ENCODE peak calls at places on chromosomes 4 and X, in seven cellular contexts. J, W, Q, I, A, T and B are unnamed samples.

GRCh38 chr4:22485751-22486150 is 30.1 kb downstream of the ADGRA3 start:
- DNase-seq in J (no peak), Q (no peak), W (peak), T (no peak), I (no peak), A (peak), B (no peak)

GRCh38 chr4:54784188-54784671 is 126.5 kb downstream of the KIT start:
- DNase-seq in Q (no peak), J (no peak), A (peak), T (peak), I (peak), W (peak), B (no peak)

GRCh38 chr4:161555689-161556660 is 607.8 kb downstream of the FSTL5 start:
- DNase-seq in W (peak), J (no peak), A (peak), Q (peak), T (no peak), I (peak), B (no peak)

GRCh38 chr4:156638925-156639605 is 332.5 kb downstream of the PDGFC start:
- DNase-seq in T (no peak), W (peak), J (no peak), Q (peak), A (peak), I (peak), B (no peak)

GRCh38 chr4:152328595-152328994 is 207.3 kb downstream of the FBXW7 start:
- DNase-seq in A (peak), J (no peak), I (peak), T (no peak), Q (peak), W (peak), B (peak)

GRCh38 chr4:85823295-85823694 is 348.3 kb downstream of the ARHGAP24 start:
- DNase-seq in J (peak), A (peak), T (no peak), W (peak), I (peak), Q (peak), B (no peak)

GRCh38 chr4:7135389-7135746 is 57.0 kb upstream of the SORCS2 start:
- DNase-seq in A (peak), J (no peak), I (peak), Q (no peak), W (peak), T (no peak), B (no peak)

GRCh38 chr4:47525154-47525819 is 40.2 kb downstream of the ATP10D start:
- DNase-seq in T (no peak), Q (peak), W (peak), A (peak), I (peak), J (no peak), B (no peak)

GRCh38 chr4:28341784-28342183 is 1481.1 kb downstream of the STIM2 start:
- DNase-seq in I (no peak), Q (no peak), W (no peak), A (no peak), T (no peak), J (no peak), B (no peak)

GRCh38 chr4:150476776-150477175 is 105.2 kb upstream of the MAB21L2 start:
- DNase-seq in W (no peak), J (no peak), A (no peak), I (no peak), T (no peak), Q (no peak), B (no peak)

GRCh38 chr4:56976878-56977320 is 507 bp downstream of the NOA1 start:
- DNase-seq in J (peak), T (peak), I (peak), W (no peak), A (peak), Q (peak), B (no peak)

GRCh38 chr4:26060286-26060685 is 146.3 kb downstream of the SMIM20 start:
- DNase-seq in J (no peak), I (no peak), Q (peak), A (peak), W (no peak), T (no peak), B (no peak)

GRCh38 chr4:26058537-26058936 is 144.5 kb downstream of the SMIM20 start:
- DNase-seq in I (no peak), J (no peak), T (no peak), W (peak), A (no peak), Q (no peak), B (no peak)

GRCh38 chr4:26059391-26060154 is 145.6 kb downstream of the SMIM20 start:
- DNase-seq in J (no peak), I (no peak), W (no peak), Q (no peak), A (no peak), T (no peak), B (no peak)

GRCh38 chr4:26062221-26062620 is 148.2 kb downstream of the SMIM20 start:
- DNase-seq in Q (no peak), J (no peak), I (no peak), T (no peak), W (peak), A (peak), B (no peak)

DNA sequence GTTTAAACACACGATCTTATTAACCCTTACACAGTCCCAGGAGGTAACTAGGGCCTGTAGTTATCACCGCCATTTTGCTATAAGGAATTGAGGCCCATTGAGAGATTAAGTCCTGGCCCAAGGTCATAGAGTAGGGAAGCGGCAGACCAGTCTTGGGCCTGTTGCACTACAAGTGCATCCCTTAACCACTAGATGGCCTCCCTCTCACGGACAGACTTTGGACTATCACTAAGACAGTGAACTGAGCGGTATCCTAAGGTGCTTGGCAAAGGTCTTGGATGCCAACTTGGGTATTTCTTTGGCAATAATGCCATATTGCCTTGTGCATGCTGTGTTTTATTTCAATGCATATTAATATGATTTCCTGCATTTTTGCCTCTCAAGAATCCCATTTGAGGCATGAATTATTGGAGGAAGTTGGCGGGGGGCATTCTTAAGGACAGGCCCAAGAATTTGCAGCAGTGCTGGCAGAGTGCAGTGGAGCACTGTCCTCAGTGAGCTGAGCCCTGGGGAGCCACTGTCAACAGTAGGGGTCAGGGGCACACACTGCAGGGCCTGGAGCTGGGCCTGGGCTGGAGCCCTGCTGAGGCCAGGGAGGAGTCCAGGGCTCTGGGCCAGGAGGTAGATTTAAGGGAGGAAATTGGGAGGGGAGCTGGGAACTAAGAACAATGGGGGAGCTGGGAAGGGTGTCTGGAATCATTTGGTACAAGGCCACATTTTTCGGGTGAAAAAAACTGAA is 147.4 kb downstream of the SMIM20 start:
- DNase-seq in A (peak), J (peak), T (no peak), Q (peak), W (peak), I (no peak), B (no peak)
- H3K9ac ChIP-seq in A (no peak), J (no peak), T (no peak), Q (no peak), W (no peak), I (no peak), B (no peak)

GRCh38 chr4:139912423-139912822 is 241.6 kb downstream of the MAML3 start:
- DNase-seq in W (peak), T (no peak), J (no peak), I (no peak), A (peak), Q (no peak), B (no peak)

GRCh38 chr4:139907001-139907809 is 241.6 kb downstream of the MGST2 start:
- DNase-seq in W (no peak), A (no peak), I (no peak), J (no peak), T (no peak), Q (peak), B (no peak)

GRCh38 chr4:139905489-139905888 is 239.9 kb downstream of the MGST2 start:
- DNase-seq in J (no peak), A (no peak), W (no peak), Q (no peak), T (no peak), I (no peak), B (no peak)

GRCh38 chr4:139910106-139910505 is 243.9 kb downstream of the MAML3 start:
- DNase-seq in A (peak), I (no peak), Q (no peak), W (peak), J (no peak), T (no peak), B (no peak)

DNA sequence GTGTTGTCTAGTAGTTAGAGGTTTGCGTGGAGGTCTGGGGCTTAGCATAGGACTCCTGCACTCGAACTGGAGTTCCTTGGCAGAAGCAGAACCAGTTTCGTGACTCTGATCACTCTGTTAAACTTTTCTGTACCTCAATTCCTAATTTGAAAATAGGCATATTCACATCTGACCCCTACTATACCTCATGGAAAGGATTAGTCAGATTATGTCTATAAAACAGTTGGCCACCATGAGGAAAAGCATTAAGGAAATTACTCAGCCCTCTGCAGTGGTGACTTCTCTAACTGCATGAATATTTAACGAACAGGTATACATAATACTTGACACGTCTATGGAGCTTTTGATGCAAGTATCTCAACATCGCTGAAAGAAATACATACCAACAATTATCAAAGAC is 243.4 kb downstream of the MGST2 start:
- DNase-seq in W (no peak), Q (no peak), J (no peak), I (no peak), T (no peak), A (no peak), B (no peak)
- H3K9ac ChIP-seq in W (no peak), Q (no peak), J (no peak), I (no peak), T (no peak), A (no peak), B (no peak)

DNA sequence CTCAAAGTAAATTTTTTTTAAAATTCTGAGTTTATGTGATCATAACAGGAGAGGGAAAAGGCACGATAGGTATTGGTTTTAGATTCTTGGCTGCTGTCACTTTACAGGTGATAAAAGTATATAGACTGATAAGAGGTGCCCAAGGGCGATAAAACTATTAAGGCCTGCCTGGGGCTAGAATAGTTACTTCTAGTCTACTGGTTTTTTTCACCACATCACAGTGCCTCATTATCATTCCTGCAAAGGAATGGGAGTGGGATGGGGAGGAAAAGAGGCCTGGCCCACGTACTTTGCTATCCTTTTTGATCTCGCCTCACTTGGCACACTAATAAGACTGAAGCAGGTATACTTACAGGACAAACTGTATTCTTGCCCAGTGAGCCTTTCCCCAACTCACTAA is 46.6 kb downstream of the CXorf58 start:
- DNase-seq in Q (no peak), J (no peak), I (no peak), T (no peak), W (no peak), A (no peak), B (no peak)
- H3K9ac ChIP-seq in Q (no peak), J (no peak), I (no peak), T (no peak), W (no peak), A (no peak), B (no peak)

DNA sequence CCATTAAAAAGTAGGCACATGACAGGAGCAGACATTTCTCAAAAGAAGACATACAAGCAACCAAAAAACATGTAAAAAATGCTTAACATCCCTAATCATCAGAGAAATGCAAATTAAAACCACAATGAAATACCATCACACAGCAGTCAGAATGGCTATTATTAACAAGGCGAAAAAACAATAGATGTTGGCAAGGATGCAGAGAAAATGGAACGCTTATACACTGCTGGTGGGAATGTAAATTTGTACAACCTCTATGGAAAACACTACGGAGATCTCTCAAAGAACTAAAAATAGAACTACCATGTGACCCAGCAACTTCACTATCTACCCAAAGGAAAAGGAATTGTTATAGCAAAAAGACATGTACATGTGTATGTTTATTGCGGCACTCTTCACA is 71.5 kb downstream of the PPP4R3C start:
- DNase-seq in A (no peak), W (no peak), T (no peak), J (no peak), I (no peak), Q (no peak), B (no peak)
- H3K9ac ChIP-seq in A (no peak), W (no peak), T (no peak), J (no peak), I (no peak), Q (no peak), B (no peak)

DNA sequence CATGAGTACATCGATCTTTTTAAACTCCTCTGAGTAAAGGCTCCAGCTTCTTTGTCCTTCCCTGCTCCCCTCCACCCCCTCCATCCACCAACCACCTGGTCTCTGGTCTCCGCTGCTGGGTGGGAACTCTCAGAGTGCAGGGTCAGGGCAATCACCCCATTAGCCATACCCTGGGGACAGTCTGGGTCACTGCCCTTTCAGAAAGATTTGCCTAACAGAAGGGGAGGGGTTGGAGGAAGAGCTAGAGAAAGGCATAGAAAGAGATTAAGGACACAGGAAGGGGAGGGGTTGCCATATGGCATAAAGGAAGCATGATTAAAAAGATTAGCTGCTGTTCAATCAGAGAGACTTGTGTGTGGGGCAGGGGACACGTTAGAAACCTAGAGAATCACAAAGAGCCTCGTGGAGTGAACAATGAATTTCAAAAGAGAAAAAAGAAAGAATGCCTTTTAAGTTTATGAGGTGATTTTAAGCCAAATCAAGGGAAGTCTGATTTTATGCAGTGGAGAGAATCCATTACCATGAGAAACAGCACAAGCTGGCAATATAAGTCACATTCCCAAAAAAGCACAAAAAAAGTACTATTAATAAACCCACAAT is 115.5 kb upstream of the ACSL4 start:
- DNase-seq in Q (no peak), A (no peak), I (no peak), J (peak), T (no peak), W (no peak), B (no peak)
- H3K9ac ChIP-seq in Q (no peak), A (no peak), I (no peak), J (no peak), T (no peak), W (no peak), B (no peak)

DNA sequence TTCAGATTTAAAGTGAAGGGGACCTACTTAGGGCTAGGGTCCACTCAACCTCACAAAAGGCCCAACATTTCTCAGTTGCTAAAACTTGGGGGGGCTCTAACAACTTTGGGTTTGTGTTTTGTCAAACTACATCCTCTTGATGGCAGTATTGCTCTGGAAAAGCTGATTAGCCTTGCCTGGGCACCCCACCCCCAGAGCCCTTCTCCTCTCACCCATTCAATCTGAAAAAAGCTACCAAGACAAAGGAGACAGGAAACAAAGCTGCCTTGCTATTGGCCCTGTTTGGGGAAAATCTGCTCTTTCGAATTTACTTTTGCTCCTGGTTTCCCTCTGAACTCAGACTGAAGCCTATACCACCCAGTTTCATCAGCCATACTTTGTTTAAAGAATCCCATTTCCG is 195.2 kb upstream of the STK26 start:
- DNase-seq in T (no peak), I (peak), J (peak), W (no peak), Q (peak), A (peak), B (no peak)
- H3K9ac ChIP-seq in T (no peak), I (no peak), J (peak), W (no peak), Q (no peak), A (no peak), B (no peak)

GRCh38 chr4:71231753-71232420 is 106.9 kb upstream of the SLC4A4 start:
- DNase-seq in J (no peak), A (no peak), Q (no peak), I (peak), W (no peak), T (no peak), B (no peak)
- H3K9ac ChIP-seq in J (no peak), A (no peak), Q (no peak), I (peak), W (no peak), T (no peak), B (no peak)

GRCh38 chrX:41024755-41025154 is 60.5 kb upstream of the USP9X start:
- DNase-seq in A (no peak), W (no peak), I (no peak), Q (no peak), J (no peak), T (no peak), B (no peak)
- H3K9ac ChIP-seq in A (no peak), W (no peak), I (no peak), Q (no peak), J (no peak), T (no peak), B (no peak)

GRCh38 chrX:97968376-97969104 is 1084.8 kb downstream of the RPA4 start:
- DNase-seq in W (no peak), A (no peak), I (no peak), J (peak), T (no peak), Q (no peak), B (no peak)
- H3K9ac ChIP-seq in W (no peak), A (no peak), I (no peak), J (no peak), T (no peak), Q (no peak), B (no peak)